ENCODE peak calls at places on chromosomes 16 and 17, in seven cellular contexts. One of them, this sample, is unnamed.

GRCh38 chr17:72404872-72405271 is 284.1 kb downstream of the SOX9 start:
- DNase-seq in germinal center: no peak
- DNase-seq in activated T-cell treated with anti-CD3 and anti-CD28 coated beads, Interleukin-2, amount 50 U/mL, for 24 hours: no peak
- DNase-seq in colonic mucosa: no peak
- DNase-seq in GM12891: no peak
- DNase-seq in lung: no peak
- DNase-seq in thoracic aorta: no peak
- DNase-seq in this sample: no peak

GRCh38 chr17:53724726-53725125 is 98.0 kb upstream of the KIF2B start:
- DNase-seq in germinal center: no peak
- DNase-seq in activated T-cell treated with anti-CD3 and anti-CD28 coated beads, Interleukin-2, amount 50 U/mL, for 24 hours: no peak
- DNase-seq in colonic mucosa: no peak
- DNase-seq in GM12891: no peak
- DNase-seq in lung: no peak
- DNase-seq in thoracic aorta: no peak
- DNase-seq in this sample: no peak

GRCh38 chr17:73899839-73900238 is 255.6 kb upstream of the SDK2 start:
- DNase-seq in germinal center: no peak
- DNase-seq in activated T-cell treated with anti-CD3 and anti-CD28 coated beads, Interleukin-2, amount 50 U/mL, for 24 hours: no peak
- DNase-seq in colonic mucosa: no peak
- DNase-seq in GM12891: no peak
- DNase-seq in lung: no peak
- DNase-seq in thoracic aorta: no peak
- DNase-seq in this sample: no peak

GRCh38 chr17:27782791-27783206 is 17.5 kb downstream of the NOS2 start:
- DNase-seq in germinal center: no peak
- DNase-seq in activated T-cell treated with anti-CD3 and anti-CD28 coated beads, Interleukin-2, amount 50 U/mL, for 24 hours: no peak
- DNase-seq in colonic mucosa: no peak
- DNase-seq in GM12891: no peak
- DNase-seq in lung: peak; percentile 38
- DNase-seq in thoracic aorta: no peak
- DNase-seq in this sample: no peak

GRCh38 chr17:49715717-49716279 is 8.0 kb upstream of the SLC35B1 start:
- DNase-seq in germinal center: no peak
- DNase-seq in activated T-cell treated with anti-CD3 and anti-CD28 coated beads, Interleukin-2, amount 50 U/mL, for 24 hours: peak; percentile 50
- DNase-seq in colonic mucosa: no peak
- DNase-seq in GM12891: no peak
- DNase-seq in lung: no peak
- DNase-seq in thoracic aorta: no peak
- DNase-seq in this sample: no peak

GRCh38 chr16:17211797-17212196 is 259.0 kb downstream of the XYLT1 start:
- DNase-seq in germinal center: no peak
- DNase-seq in activated T-cell treated with anti-CD3 and anti-CD28 coated beads, Interleukin-2, amount 50 U/mL, for 24 hours: peak; percentile 39
- DNase-seq in colonic mucosa: no peak
- DNase-seq in GM12891: no peak
- DNase-seq in lung: no peak
- DNase-seq in thoracic aorta: no peak
- DNase-seq in this sample: no peak

GRCh38 chr17:79928502-79929256 is 89.4 kb upstream of the CBX4 start:
- DNase-seq in germinal center: no peak
- DNase-seq in activated T-cell treated with anti-CD3 and anti-CD28 coated beads, Interleukin-2, amount 50 U/mL, for 24 hours: no peak
- DNase-seq in colonic mucosa: no peak
- DNase-seq in GM12891: no peak
- DNase-seq in lung: no peak
- DNase-seq in thoracic aorta: no peak
- DNase-seq in this sample: no peak

GRCh38 chr16:84520778-84521770 is 16.6 kb upstream of the MEAK7 start:
- DNase-seq in germinal center: no peak
- DNase-seq in activated T-cell treated with anti-CD3 and anti-CD28 coated beads, Interleukin-2, amount 50 U/mL, for 24 hours: no peak
- DNase-seq in colonic mucosa: no peak
- DNase-seq in GM12891: no peak
- DNase-seq in lung: peak; percentile 77
- DNase-seq in thoracic aorta: no peak
- DNase-seq in this sample: no peak

GRCh38 chr16:73058616-73059409 is 10.9 kb upstream of the ZFHX3 start:
- DNase-seq in germinal center: peak; percentile 54
- DNase-seq in activated T-cell treated with anti-CD3 and anti-CD28 coated beads, Interleukin-2, amount 50 U/mL, for 24 hours: no peak
- DNase-seq in colonic mucosa: no peak
- DNase-seq in GM12891: peak; percentile 47
- DNase-seq in lung: no peak
- DNase-seq in thoracic aorta: no peak
- DNase-seq in this sample: no peak

GRCh38 chr16:28293589-28293935 is 1.2 kb downstream of the SBK1 start:
- DNase-seq in germinal center: no peak
- DNase-seq in activated T-cell treated with anti-CD3 and anti-CD28 coated beads, Interleukin-2, amount 50 U/mL, for 24 hours: no peak
- DNase-seq in colonic mucosa: no peak
- DNase-seq in GM12891: no peak
- DNase-seq in lung: no peak
- DNase-seq in thoracic aorta: no peak
- DNase-seq in this sample: no peak

GRCh38 chr17:63641678-63642077 is 19.5 kb downstream of the MAP3K3 start:
- DNase-seq in germinal center: no peak
- DNase-seq in activated T-cell treated with anti-CD3 and anti-CD28 coated beads, Interleukin-2, amount 50 U/mL, for 24 hours: no peak
- DNase-seq in colonic mucosa: peak; percentile 38
- DNase-seq in GM12891: no peak
- DNase-seq in lung: peak; percentile 42
- DNase-seq in thoracic aorta: no peak
- DNase-seq in this sample: no peak

GRCh38 chr17:62720126-62720850 is 87.8 kb downstream of the MARCHF10 start:
- DNase-seq in germinal center: no peak
- DNase-seq in activated T-cell treated with anti-CD3 and anti-CD28 coated beads, Interleukin-2, amount 50 U/mL, for 24 hours: peak; percentile 17
- DNase-seq in colonic mucosa: no peak
- DNase-seq in GM12891: no peak
- DNase-seq in lung: no peak
- DNase-seq in thoracic aorta: no peak
- DNase-seq in this sample: no peak

GRCh38 chr17:49755681-49756283 is 8.1 kb downstream of the FAM117A start:
- DNase-seq in germinal center: no peak
- DNase-seq in activated T-cell treated with anti-CD3 and anti-CD28 coated beads, Interleukin-2, amount 50 U/mL, for 24 hours: no peak
- DNase-seq in colonic mucosa: no peak
- DNase-seq in GM12891: no peak
- DNase-seq in lung: no peak
- DNase-seq in thoracic aorta: no peak
- DNase-seq in this sample: no peak

GRCh38 chr16:6918661-6919060 is 414.0 kb upstream of the RBFOX1 start:
- DNase-seq in germinal center: no peak
- DNase-seq in activated T-cell treated with anti-CD3 and anti-CD28 coated beads, Interleukin-2, amount 50 U/mL, for 24 hours: no peak
- DNase-seq in colonic mucosa: no peak
- DNase-seq in GM12891: no peak
- DNase-seq in lung: no peak
- DNase-seq in thoracic aorta: no peak
- DNase-seq in this sample: no peak

GRCh38 chr17:32819035-32819434 is 57.9 kb downstream of the MYO1D start:
- DNase-seq in germinal center: no peak
- DNase-seq in activated T-cell treated with anti-CD3 and anti-CD28 coated beads, Interleukin-2, amount 50 U/mL, for 24 hours: no peak
- DNase-seq in colonic mucosa: no peak
- DNase-seq in GM12891: no peak
- DNase-seq in lung: no peak
- DNase-seq in thoracic aorta: no peak
- DNase-seq in this sample: no peak

GRCh38 chr16:2813661-2814288 is 3.3 kb upstream of the PRSS21 start:
- DNase-seq in germinal center: no peak
- DNase-seq in activated T-cell treated with anti-CD3 and anti-CD28 coated beads, Interleukin-2, amount 50 U/mL, for 24 hours: no peak
- DNase-seq in colonic mucosa: no peak
- DNase-seq in GM12891: no peak
- DNase-seq in lung: no peak
- DNase-seq in thoracic aorta: no peak
- DNase-seq in this sample: no peak

GRCh38 chr17:77908501-77908900 is 50.0 kb upstream of the TNRC6C start:
- DNase-seq in germinal center: no peak
- DNase-seq in activated T-cell treated with anti-CD3 and anti-CD28 coated beads, Interleukin-2, amount 50 U/mL, for 24 hours: no peak
- DNase-seq in colonic mucosa: no peak
- DNase-seq in GM12891: no peak
- DNase-seq in lung: no peak
- DNase-seq in thoracic aorta: no peak
- DNase-seq in this sample: no peak

GRCh38 chr17:3590768-3591167 is 18.4 kb downstream of the TRPV1 start:
- DNase-seq in germinal center: no peak
- DNase-seq in activated T-cell treated with anti-CD3 and anti-CD28 coated beads, Interleukin-2, amount 50 U/mL, for 24 hours: no peak
- DNase-seq in colonic mucosa: no peak
- DNase-seq in GM12891: no peak
- DNase-seq in lung: no peak
- DNase-seq in thoracic aorta: no peak
- DNase-seq in this sample: no peak